ENCODE peak calls at places on chromosomes 1 and 21, in seven cellular contexts. One of them, this sample, is unnamed.

GRCh38 chr1:208159542-208160258 is 84.5 kb downstream of the PLXNA2 start:
- DNase-seq in fibroblast of lung: peak
- DNase-seq in CD8-positive, alpha-beta T cell: no peak
- DNase-seq in uterus: peak
- DNase-seq in IMR-90: peak
- DNase-seq in pancreas: no peak
- DNase-seq in transverse colon: no peak
- DNase-seq in this sample: no peak

GRCh38 chr1:160046494-160047115 is 14.8 kb upstream of the PIGM start:
- DNase-seq in transverse colon: peak
- DNase-seq in pancreas: peak
- DNase-seq in IMR-90: peak
- DNase-seq in CD8-positive, alpha-beta T cell: peak
- DNase-seq in uterus: peak
- DNase-seq in fibroblast of lung: peak
- DNase-seq in this sample: peak

GRCh38 chr1:70963374-70963773 is 84.2 kb downstream of the PTGER3 start:
- DNase-seq in pancreas: peak
- DNase-seq in fibroblast of lung: no peak
- DNase-seq in CD8-positive, alpha-beta T cell: no peak
- DNase-seq in transverse colon: no peak
- DNase-seq in IMR-90: no peak
- DNase-seq in uterus: no peak
- DNase-seq in this sample: no peak

GRCh38 chr1:31955917-31956736 is 18.0 kb upstream of the PTP4A2 start:
- DNase-seq in IMR-90: peak
- DNase-seq in CD8-positive, alpha-beta T cell: peak
- DNase-seq in uterus: peak
- DNase-seq in fibroblast of lung: peak
- DNase-seq in pancreas: no peak
- DNase-seq in transverse colon: peak
- DNase-seq in this sample: peak

GRCh38 chr1:110380667-110381283 is 10.1 kb downstream of the SLC16A4 start:
- DNase-seq in IMR-90: peak
- DNase-seq in uterus: no peak
- DNase-seq in CD8-positive, alpha-beta T cell: no peak
- DNase-seq in pancreas: no peak
- DNase-seq in fibroblast of lung: no peak
- DNase-seq in transverse colon: no peak
- DNase-seq in this sample: no peak

GRCh38 chr1:9539829-9540550 is 725 bp downstream of the SLC25A33 start:
- DNase-seq in pancreas: peak
- DNase-seq in fibroblast of lung: peak
- DNase-seq in uterus: peak
- DNase-seq in transverse colon: peak
- DNase-seq in CD8-positive, alpha-beta T cell: peak
- DNase-seq in IMR-90: peak
- DNase-seq in this sample: no peak

GRCh38 chr1:83508485-83509151 is 490.3 kb downstream of the TTLL7 start:
- DNase-seq in IMR-90: peak
- DNase-seq in pancreas: no peak
- DNase-seq in CD8-positive, alpha-beta T cell: peak
- DNase-seq in uterus: peak
- DNase-seq in transverse colon: no peak
- DNase-seq in fibroblast of lung: peak
- DNase-seq in this sample: no peak

GRCh38 chr1:25727819-25728286 is 72.1 kb upstream of the SELENON start:
- DNase-seq in fibroblast of lung: peak
- DNase-seq in CD8-positive, alpha-beta T cell: no peak
- DNase-seq in pancreas: peak
- DNase-seq in uterus: peak
- DNase-seq in IMR-90: peak
- DNase-seq in transverse colon: peak
- DNase-seq in this sample: no peak

GRCh38 chr1:15603050-15603965 is 13.9 kb upstream of the DDI2 start:
- DNase-seq in fibroblast of lung: peak
- DNase-seq in IMR-90: peak
- DNase-seq in transverse colon: peak
- DNase-seq in uterus: peak
- DNase-seq in pancreas: peak
- DNase-seq in CD8-positive, alpha-beta T cell: peak
- DNase-seq in this sample: peak

GRCh38 chr1:166884040-166884642 is 8.1 kb upstream of the TADA1 start:
- DNase-seq in uterus: peak
- DNase-seq in IMR-90: peak
- DNase-seq in transverse colon: peak
- DNase-seq in CD8-positive, alpha-beta T cell: peak
- DNase-seq in pancreas: peak
- DNase-seq in fibroblast of lung: peak
- DNase-seq in this sample: peak

GRCh38 chr21:31974454-31974985 is 101.7 kb downstream of the HUNK start:
- DNase-seq in transverse colon: no peak
- DNase-seq in pancreas: no peak
- DNase-seq in CD8-positive, alpha-beta T cell: peak
- DNase-seq in IMR-90: no peak
- DNase-seq in fibroblast of lung: no peak
- DNase-seq in uterus: no peak
- DNase-seq in this sample: peak

GRCh38 chr1:23561813-23562100 is 2.5 kb upstream of the ID3 start:
- DNase-seq in pancreas: no peak
- DNase-seq in IMR-90: no peak
- DNase-seq in transverse colon: no peak
- DNase-seq in CD8-positive, alpha-beta T cell: no peak
- DNase-seq in fibroblast of lung: peak
- DNase-seq in uterus: no peak
- DNase-seq in this sample: no peak

GRCh38 chr1:17875882-17876280 is 120.7 kb downstream of the ACTL8 start:
- DNase-seq in pancreas: no peak
- DNase-seq in transverse colon: no peak
- DNase-seq in uterus: no peak
- DNase-seq in CD8-positive, alpha-beta T cell: no peak
- DNase-seq in fibroblast of lung: peak
- DNase-seq in IMR-90: peak
- DNase-seq in this sample: no peak

GRCh38 chr1:167797005-167797404 is 75.2 kb downstream of the MPZL1 start:
- DNase-seq in transverse colon: peak
- DNase-seq in IMR-90: peak
- DNase-seq in fibroblast of lung: peak
- DNase-seq in pancreas: no peak
- DNase-seq in uterus: peak
- DNase-seq in CD8-positive, alpha-beta T cell: no peak
- DNase-seq in this sample: no peak

GRCh38 chr1:20211511-20211931 is 25.2 kb upstream of the PLA2G2C start:
- DNase-seq in uterus: no peak
- DNase-seq in IMR-90: no peak
- DNase-seq in fibroblast of lung: peak
- DNase-seq in transverse colon: peak
- DNase-seq in CD8-positive, alpha-beta T cell: no peak
- DNase-seq in pancreas: no peak
- DNase-seq in this sample: no peak

GRCh38 chr1:183198463-183198862 is 12.4 kb downstream of the LAMC2 start:
- DNase-seq in pancreas: no peak
- DNase-seq in fibroblast of lung: peak
- DNase-seq in IMR-90: peak
- DNase-seq in uterus: peak
- DNase-seq in transverse colon: no peak
- DNase-seq in CD8-positive, alpha-beta T cell: no peak
- DNase-seq in this sample: no peak

GRCh38 chr1:21634481-21635137 is 34.5 kb downstream of the RAP1GAP start:
- DNase-seq in fibroblast of lung: no peak
- DNase-seq in IMR-90: no peak
- DNase-seq in pancreas: peak
- DNase-seq in uterus: no peak
- DNase-seq in transverse colon: peak
- DNase-seq in CD8-positive, alpha-beta T cell: no peak
- DNase-seq in this sample: no peak

GRCh38 chr1:47797555-47797954 is 199.6 kb downstream of the TRABD2B start:
- DNase-seq in uterus: no peak
- DNase-seq in fibroblast of lung: no peak
- DNase-seq in transverse colon: no peak
- DNase-seq in pancreas: no peak
- DNase-seq in IMR-90: no peak
- DNase-seq in CD8-positive, alpha-beta T cell: no peak
- DNase-seq in this sample: no peak

GRCh38 chr1:119773711-119774241 is 5.1 kb upstream of the HMGCS2 start:
- DNase-seq in IMR-90: peak
- DNase-seq in CD8-positive, alpha-beta T cell: no peak
- DNase-seq in transverse colon: no peak
- DNase-seq in pancreas: no peak
- DNase-seq in uterus: no peak
- DNase-seq in fibroblast of lung: peak
- DNase-seq in this sample: no peak

GRCh38 chr1:28401760-28402159 is 32.2 kb downstream of the PHACTR4 start:
- DNase-seq in CD8-positive, alpha-beta T cell: no peak
- DNase-seq in IMR-90: no peak
- DNase-seq in fibroblast of lung: no peak
- DNase-seq in pancreas: no peak
- DNase-seq in uterus: no peak
- DNase-seq in transverse colon: no peak
- DNase-seq in this sample: no peak

GRCh38 chr1:244049142-244049968 is 1.7 kb upstream of the ZBTB18 start:
- DNase-seq in pancreas: peak
- DNase-seq in fibroblast of lung: peak
- DNase-seq in uterus: peak
- DNase-seq in CD8-positive, alpha-beta T cell: peak
- DNase-seq in IMR-90: no peak
- DNase-seq in transverse colon: peak
- DNase-seq in this sample: peak

GRCh38 chr1:60274422-60275419 is 201.2 kb upstream of the C1orf87 start:
- DNase-seq in uterus: no peak
- DNase-seq in IMR-90: no peak
- DNase-seq in transverse colon: no peak
- DNase-seq in pancreas: no peak
- DNase-seq in fibroblast of lung: no peak
- DNase-seq in CD8-positive, alpha-beta T cell: no peak
- DNase-seq in this sample: no peak

GRCh38 chr1:172883387-172883791 is 167.4 kb downstream of the TNFSF18 start:
- DNase-seq in pancreas: no peak
- DNase-seq in uterus: no peak
- DNase-seq in IMR-90: no peak
- DNase-seq in CD8-positive, alpha-beta T cell: no peak
- DNase-seq in transverse colon: no peak
- DNase-seq in fibroblast of lung: peak
- DNase-seq in this sample: no peak

GRCh38 chr1:227869281-227869842 is 53.9 kb downstream of the PRSS38 start:
- DNase-seq in CD8-positive, alpha-beta T cell: no peak
- DNase-seq in pancreas: no peak
- DNase-seq in transverse colon: no peak
- DNase-seq in IMR-90: peak
- DNase-seq in uterus: no peak
- DNase-seq in fibroblast of lung: no peak
- DNase-seq in this sample: no peak

GRCh38 chr1:151728151-151728711 is 6.9 kb downstream of the RIIAD1 start:
- DNase-seq in transverse colon: no peak
- DNase-seq in pancreas: no peak
- DNase-seq in fibroblast of lung: peak
- DNase-seq in uterus: peak
- DNase-seq in IMR-90: peak
- DNase-seq in CD8-positive, alpha-beta T cell: no peak
- DNase-seq in this sample: no peak
- H3K27ac ChIP-seq in transverse colon: peak
- H3K27ac ChIP-seq in pancreas: no peak
- H3K27ac ChIP-seq in fibroblast of lung: no peak
- H3K27ac ChIP-seq in uterus: peak
- H3K27ac ChIP-seq in IMR-90: no peak
- H3K27ac ChIP-seq in CD8-positive, alpha-beta T cell: no peak
- H3K27ac ChIP-seq in this sample: peak

DNA sequence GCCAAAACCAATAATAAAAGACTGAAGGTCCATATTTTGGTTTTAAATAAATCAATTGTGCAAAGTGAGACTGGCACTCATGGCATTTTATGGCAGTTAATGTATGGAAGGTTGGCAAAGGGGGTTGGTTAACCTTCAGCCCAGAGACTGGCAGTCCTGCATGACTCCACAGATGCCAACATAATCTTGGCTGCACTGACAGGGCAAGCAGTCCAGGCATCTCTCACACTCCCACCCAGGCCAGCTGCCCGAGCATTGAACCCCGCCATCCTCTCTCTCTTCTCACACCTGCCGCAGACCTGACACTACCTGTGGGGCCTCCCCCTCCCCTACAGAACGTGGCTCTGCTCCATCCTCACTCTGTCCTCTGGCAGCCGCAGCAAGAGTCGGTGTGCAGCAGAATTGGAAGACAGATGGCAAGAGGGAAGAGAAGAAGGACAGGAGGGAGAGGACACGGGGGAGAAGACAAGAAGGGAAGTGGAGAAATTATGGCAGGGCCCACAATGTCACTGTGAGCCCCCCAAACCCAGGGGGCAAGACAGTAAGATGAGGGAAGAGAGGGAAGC is 43.7 kb downstream of the ITPKB start:
- DNase-seq in transverse colon: no peak
- DNase-seq in fibroblast of lung: no peak
- DNase-seq in CD8-positive, alpha-beta T cell: no peak
- DNase-seq in IMR-90: no peak
- DNase-seq in pancreas: no peak
- DNase-seq in uterus: no peak
- DNase-seq in this sample: peak
- H3K27ac ChIP-seq in transverse colon: peak
- H3K27ac ChIP-seq in fibroblast of lung: no peak
- H3K27ac ChIP-seq in CD8-positive, alpha-beta T cell: no peak
- H3K27ac ChIP-seq in IMR-90: no peak
- H3K27ac ChIP-seq in pancreas: no peak
- H3K27ac ChIP-seq in uterus: no peak
- H3K27ac ChIP-seq in this sample: peak

GRCh38 chr21:40051801-40052200 is 184.6 kb downstream of the PCP4 start:
- DNase-seq in fibroblast of lung: no peak
- DNase-seq in CD8-positive, alpha-beta T cell: no peak
- DNase-seq in pancreas: no peak
- DNase-seq in transverse colon: no peak
- DNase-seq in uterus: no peak
- DNase-seq in IMR-90: no peak
- DNase-seq in this sample: no peak
- H3K27ac ChIP-seq in fibroblast of lung: no peak
- H3K27ac ChIP-seq in CD8-positive, alpha-beta T cell: no peak
- H3K27ac ChIP-seq in pancreas: no peak
- H3K27ac ChIP-seq in transverse colon: peak
- H3K27ac ChIP-seq in uterus: peak
- H3K27ac ChIP-seq in IMR-90: no peak
- H3K27ac ChIP-seq in this sample: no peak

GRCh38 chr21:42734323-42734971 is 81.0 kb downstream of the PDE9A start:
- DNase-seq in fibroblast of lung: no peak
- DNase-seq in uterus: no peak
- DNase-seq in pancreas: no peak
- DNase-seq in transverse colon: peak
- DNase-seq in CD8-positive, alpha-beta T cell: no peak
- DNase-seq in IMR-90: no peak
- DNase-seq in this sample: no peak

GRCh38 chr21:42731264-42732032 is 78.0 kb downstream of the PDE9A start:
- DNase-seq in pancreas: no peak
- DNase-seq in transverse colon: peak
- DNase-seq in CD8-positive, alpha-beta T cell: no peak
- DNase-seq in IMR-90: no peak
- DNase-seq in fibroblast of lung: no peak
- DNase-seq in uterus: no peak
- DNase-seq in this sample: no peak

GRCh38 chr21:42733037-42733632 is 79.7 kb downstream of the PDE9A start:
- DNase-seq in transverse colon: peak
- DNase-seq in pancreas: no peak
- DNase-seq in CD8-positive, alpha-beta T cell: no peak
- DNase-seq in uterus: no peak
- DNase-seq in IMR-90: no peak
- DNase-seq in fibroblast of lung: peak
- DNase-seq in this sample: no peak

GRCh38 chr21:42733874-42734273 is 80.5 kb downstream of the PDE9A start:
- DNase-seq in fibroblast of lung: no peak
- DNase-seq in transverse colon: peak
- DNase-seq in IMR-90: no peak
- DNase-seq in uterus: no peak
- DNase-seq in CD8-positive, alpha-beta T cell: no peak
- DNase-seq in pancreas: no peak
- DNase-seq in this sample: no peak

GRCh38 chr21:42732033-42732410 is 78.6 kb downstream of the PDE9A start:
- DNase-seq in pancreas: no peak
- DNase-seq in transverse colon: peak
- DNase-seq in IMR-90: no peak
- DNase-seq in uterus: no peak
- DNase-seq in fibroblast of lung: no peak
- DNase-seq in CD8-positive, alpha-beta T cell: no peak
- DNase-seq in this sample: no peak
- H3K27ac ChIP-seq in pancreas: peak
- H3K27ac ChIP-seq in transverse colon: peak
- H3K27ac ChIP-seq in IMR-90: no peak
- H3K27ac ChIP-seq in uterus: no peak
- H3K27ac ChIP-seq in fibroblast of lung: no peak
- H3K27ac ChIP-seq in CD8-positive, alpha-beta T cell: no peak
- H3K27ac ChIP-seq in this sample: no peak

This sample was measured in substantia nigra.